ENCODE peak calls at places on chromosomes 16 and 17, in four cellular contexts. I is stomach, R is psoas muscle, S is upper lobe of left lung. B is an unnamed sample. For H3K36me3, the result is how much of the 10 kb centered on the place peaks cover.

GRCh38 chr17:29124135-29124930 is 55.9 kb downstream of the MYO18A start:
- DNase-seq in S (peak), I (peak), R (no peak), B (no peak)

GRCh38 chr17:7992924-7993323 is 9.5 kb upstream of the GUCY2D start:
- DNase-seq in R (no peak), I (no peak), S (no peak), B (no peak)

GRCh38 chr17:54901230-54901847 is 687 bp downstream of the TOM1L1 start:
- DNase-seq in I (no peak), R (no peak), S (no peak), B (peak)

GRCh38 chr16:11354733-11355574 is 9.7 kb downstream of the RMI2 start:
- DNase-seq in R (no peak), I (no peak), S (no peak), B (no peak)

GRCh38 chr17:39527220-39527813 is 66.0 kb downstream of the CDK12 start:
- DNase-seq in R (no peak), I (no peak), S (no peak), B (no peak)

GRCh38 chr16:57938936-57939871 is 31.7 kb downstream of the CNGB1 start:
- DNase-seq in S (no peak), I (peak), R (peak), B (peak)

GRCh38 chr17:18962494-18962815 is 10.5 kb downstream of the SLC5A10 start:
- DNase-seq in S (no peak), I (no peak), R (no peak), B (no peak)

GRCh38 chr16:14125030-14125681 is 54.0 kb downstream of the MRTFB start:
- DNase-seq in I (no peak), S (no peak), R (no peak), B (no peak)

GRCh38 chr17:79915850-79916430 is 76.7 kb upstream of the CBX4 start:
- DNase-seq in S (peak), R (peak), I (peak), B (peak)

GRCh38 chr17:73234746-73235145 is 26.9 kb downstream of the CPSF4L start:
- DNase-seq in S (no peak), R (no peak), I (no peak), B (no peak)

GRCh38 chr16:68490829-68491575 is 42.7 kb upstream of the SMPD3 start:
- DNase-seq in S (no peak), R (no peak), I (peak), B (peak)

GRCh38 chr17:6567528-6568185 is 11.3 kb upstream of the PITPNM3 start:
- DNase-seq in R (no peak), I (peak), S (peak), B (no peak)

DNA sequence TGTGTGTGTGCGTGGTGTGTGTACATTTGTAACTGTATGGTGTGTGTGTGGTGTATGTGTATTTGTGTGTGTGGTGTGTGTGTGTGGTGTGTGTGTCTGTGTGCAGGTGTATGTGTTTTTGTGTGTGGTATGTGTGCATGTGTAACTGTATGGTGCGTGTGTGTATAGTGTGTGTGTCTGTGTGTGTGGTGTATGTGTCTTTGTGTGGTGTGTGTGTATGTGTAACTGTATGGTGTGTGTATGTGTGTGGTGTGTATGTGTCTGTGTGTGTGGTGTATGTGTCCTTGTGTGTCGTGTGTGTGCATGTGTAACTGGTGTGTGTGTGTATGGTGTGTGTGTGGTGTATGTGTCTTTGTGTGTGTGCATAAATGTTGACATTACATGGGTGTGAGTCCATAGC is 163.7 kb upstream of the PLCG2 start:
- DNase-seq in S (no peak), R (no peak), I (no peak), B (no peak)
- H3K36me3 ChIP-seq in S (under half), R (under half), I (under half), B (under half)

GRCh38 chr17:78231991-78232759 is 744 bp downstream of the TMEM235 start:
- DNase-seq in S (peak), R (no peak), I (no peak), B (no peak)

GRCh38 chr17:78232774-78233173 is 1.3 kb downstream of the TMEM235 start:
- DNase-seq in I (no peak), S (no peak), R (no peak), B (no peak)

GRCh38 chr17:78233678-78234077 is 2.2 kb downstream of the TMEM235 start:
- DNase-seq in S (no peak), R (no peak), I (no peak), B (no peak)

GRCh38 chr17:78230252-78230962 is 1.0 kb upstream of the TMEM235 start:
- DNase-seq in I (no peak), R (no peak), S (no peak), B (no peak)

DNA sequence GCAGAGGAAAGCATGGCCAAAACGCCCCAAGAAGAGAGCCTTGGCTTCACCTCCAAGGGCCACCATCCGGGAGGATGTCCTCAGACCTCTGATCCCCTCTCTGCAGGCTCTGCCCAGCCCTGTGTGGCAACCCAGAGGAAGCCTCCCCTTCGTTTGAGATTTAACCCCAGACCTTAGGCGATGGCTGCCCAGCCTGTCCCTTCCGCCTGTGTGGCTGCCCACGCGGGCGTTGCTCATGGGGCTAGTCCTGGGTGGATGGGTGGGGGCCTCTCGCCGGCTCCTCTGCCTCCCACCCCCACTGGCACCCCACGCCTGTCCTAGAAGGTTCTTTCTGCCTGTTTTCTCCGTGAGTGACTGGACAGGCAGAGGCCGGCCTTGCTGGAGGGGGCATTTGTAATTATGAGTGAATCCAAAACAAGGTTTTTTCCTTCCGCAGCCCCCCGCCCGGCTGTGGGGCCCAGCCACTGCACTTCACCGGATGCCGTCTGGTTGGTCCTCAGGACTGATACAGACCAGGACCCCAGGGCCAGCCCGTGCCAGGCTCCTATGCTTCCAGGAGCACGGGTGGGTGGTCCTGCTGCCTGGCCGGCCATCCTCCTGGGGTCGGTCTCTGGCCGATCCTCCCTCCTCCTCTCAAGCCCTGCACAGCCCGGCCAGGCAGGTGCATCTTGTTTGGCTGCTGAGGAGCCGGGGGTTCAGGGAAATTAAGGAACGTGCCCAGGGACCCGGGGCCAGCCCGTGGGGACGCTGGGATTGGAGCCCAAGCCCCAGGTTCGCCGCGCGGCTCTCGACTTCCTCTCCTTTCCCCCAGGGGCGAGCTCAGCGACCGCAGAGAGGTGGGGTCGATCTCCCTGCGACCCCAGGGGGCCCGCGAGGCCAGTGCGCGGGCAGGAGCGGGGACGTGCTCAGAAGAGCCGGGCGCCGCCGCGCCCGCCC is at the start of gene TMEM235:
- DNase-seq in S (peak), I (no peak), R (no peak), B (no peak)
- H3K4me3 ChIP-seq in S (no peak), I (no peak), R (no peak), B (no peak)

GRCh38 chr16:88879788-88880055 is 13.3 kb upstream of the PABPN1L start:
- DNase-seq in I (no peak), S (peak), R (no peak), B (no peak)

GRCh38 chr16:88881675-88882357 is 15.4 kb upstream of the PABPN1L start:
- DNase-seq in S (peak), I (no peak), R (no peak), B (no peak)

GRCh38 chr16:88878967-88879787 is 12.7 kb upstream of the PABPN1L start:
- DNase-seq in I (no peak), R (no peak), S (peak), B (no peak)

GRCh38 chr16:88881090-88881580 is 14.7 kb upstream of the PABPN1L start:
- DNase-seq in R (no peak), S (peak), I (peak), B (no peak)

DNA sequence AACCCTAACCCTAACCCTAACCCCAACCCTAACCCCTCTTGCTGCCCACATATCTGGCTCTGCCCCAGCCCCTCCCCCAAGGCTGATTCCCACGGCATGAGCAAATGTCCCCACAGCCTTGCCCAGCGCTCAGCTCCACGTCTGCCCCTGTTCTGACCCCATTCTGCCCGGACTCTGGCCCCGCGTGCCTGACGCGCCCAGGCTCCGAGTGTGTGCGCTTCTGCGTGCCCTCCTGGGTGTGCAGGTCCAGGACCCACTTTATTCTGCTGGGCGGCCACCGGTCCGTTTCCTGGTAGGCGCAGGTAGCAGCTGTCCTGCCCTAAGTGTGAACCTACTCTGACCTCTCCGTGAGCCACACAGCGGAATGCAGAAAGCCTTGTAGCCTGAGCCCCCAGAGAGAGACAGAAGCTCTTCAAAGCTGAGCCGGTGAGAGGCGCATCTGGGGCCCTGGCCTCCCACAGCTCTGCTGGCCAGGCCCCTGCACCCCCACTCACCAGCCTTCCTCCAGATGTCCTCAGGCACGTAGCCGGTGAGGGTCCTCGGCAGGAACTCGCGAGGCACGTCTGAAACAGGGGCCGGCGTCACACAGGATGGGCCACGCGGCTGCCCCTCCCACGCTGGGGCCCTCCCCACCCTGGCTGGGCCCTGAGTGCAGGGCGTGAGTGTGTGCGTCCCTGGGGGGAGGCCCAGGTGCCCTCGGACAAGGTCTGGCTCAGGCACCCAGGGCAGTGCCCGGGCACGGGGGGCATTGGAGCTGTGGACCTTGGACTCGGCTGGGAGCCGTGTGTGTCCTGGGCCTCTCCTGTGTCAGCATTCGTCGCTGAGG is 14.0 kb upstream of the PABPN1L start:
- DNase-seq in R (no peak), I (no peak), S (peak), B (no peak)
- H3K36me3 ChIP-seq in R (under half), I (under half), S (half or more), B (under half)

GRCh38 chr17:50266384-50267073 is 7.7 kb upstream of the TMEM92 start:
- DNase-seq in I (peak), R (peak), S (peak), B (no peak)
- H3K4me3 ChIP-seq in I (no peak), R (no peak), S (no peak), B (no peak)

DNA sequence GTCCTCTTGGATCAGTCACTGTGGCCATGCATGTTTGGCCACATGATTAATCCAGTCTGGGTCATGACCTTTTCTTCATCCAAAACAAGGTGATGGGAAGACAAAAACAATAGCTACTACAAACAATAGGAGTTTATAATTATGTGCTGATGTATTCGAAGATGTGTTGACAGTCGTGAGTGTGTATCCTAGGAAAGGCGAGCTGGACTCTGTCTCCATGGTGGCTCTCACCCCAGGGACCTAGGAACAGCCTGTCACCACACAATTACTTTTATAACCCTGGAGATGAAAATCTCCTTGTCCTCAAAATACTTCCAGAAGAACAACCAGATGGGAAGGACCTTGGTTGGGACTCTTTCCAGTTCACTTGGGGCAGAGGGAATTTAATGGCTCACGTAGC is 9.8 kb upstream of the PLK1 start:
- DNase-seq in I (no peak), S (no peak), R (no peak), B (no peak)
- H3K36me3 ChIP-seq in I (half or more), S (half or more), R (under half), B (under half)

DNA sequence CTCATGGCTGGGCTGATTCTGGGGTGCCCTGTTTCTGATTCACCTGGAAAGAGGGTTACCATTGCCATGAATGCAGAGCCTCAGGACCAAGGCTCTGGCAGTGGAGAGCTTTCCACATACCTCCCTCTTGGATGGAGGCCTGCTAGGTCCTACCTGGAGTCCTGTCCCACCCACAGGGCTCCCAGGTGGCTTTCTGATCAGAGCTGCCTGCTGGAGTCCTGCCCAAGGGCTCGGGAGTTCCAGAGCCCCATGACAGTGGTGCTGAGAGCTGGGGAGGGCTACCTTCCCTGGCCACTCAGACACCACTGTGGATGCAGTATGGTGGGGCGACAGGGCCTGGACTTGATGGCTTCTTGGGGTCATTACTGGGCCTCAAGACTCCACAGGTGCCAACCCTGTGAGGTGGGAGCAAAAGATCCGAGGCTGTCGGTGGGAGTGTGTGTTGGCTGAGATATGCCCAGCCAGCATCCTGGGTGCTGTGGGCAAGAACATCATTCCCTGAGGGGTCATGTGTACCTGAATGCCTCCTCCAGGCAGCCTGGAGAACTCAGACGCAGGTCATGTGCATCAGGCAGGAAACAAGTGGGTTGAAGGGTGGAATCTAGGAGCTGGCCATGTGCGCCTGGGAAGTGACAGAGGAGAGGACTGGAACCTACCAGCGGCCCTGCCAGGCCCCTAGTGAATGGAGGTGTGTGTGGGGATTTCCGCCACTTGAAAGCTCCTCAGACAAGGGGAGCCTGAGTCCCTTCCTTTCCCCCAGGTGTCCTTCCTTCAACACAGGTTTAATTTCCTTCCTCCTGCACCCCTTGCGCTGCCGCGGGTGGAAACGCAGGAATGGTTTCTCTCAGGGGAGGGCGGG is 2.3 kb upstream of the WNT3 start:
- DNase-seq in I (no peak), S (no peak), R (no peak), B (no peak)
- H3K4me3 ChIP-seq in I (no peak), S (no peak), R (no peak), B (no peak)

B was measured in mucosa of descending colon.